ENCODE peak calls at places on chromosomes 2 and 18, in six cellular contexts. One of them, this sample, is unnamed.

GRCh38 chr18:58639237-58639636 is 10.3 kb upstream of the ALPK2 start:
- DNase-seq in AG04450: no peak
- DNase-seq in A549: no peak
- DNase-seq in upper lobe of right lung: no peak
- DNase-seq in uterus: no peak
- DNase-seq in tibial artery: no peak
- DNase-seq in this sample: no peak

GRCh38 chr2:240168546-240169361 is 28.3 kb upstream of the OTOS start:
- DNase-seq in uterus: no peak
- DNase-seq in AG04450: no peak
- DNase-seq in tibial artery: peak
- DNase-seq in A549: no peak
- DNase-seq in upper lobe of right lung: peak
- DNase-seq in this sample: no peak

GRCh38 chr2:56168163-56168562 is 15.6 kb upstream of the CCDC85A start:
- DNase-seq in tibial artery: no peak
- DNase-seq in upper lobe of right lung: no peak
- DNase-seq in uterus: no peak
- DNase-seq in AG04450: no peak
- DNase-seq in A549: no peak
- DNase-seq in this sample: no peak

GRCh38 chr18:26487437-26487836 is 60.9 kb downstream of the KCTD1 start:
- DNase-seq in tibial artery: no peak
- DNase-seq in uterus: no peak
- DNase-seq in AG04450: no peak
- DNase-seq in upper lobe of right lung: no peak
- DNase-seq in A549: peak
- DNase-seq in this sample: peak

GRCh38 chr18:2657788-2658458 is 2.4 kb downstream of the SMCHD1 start:
- DNase-seq in A549: no peak
- DNase-seq in AG04450: peak
- DNase-seq in tibial artery: no peak
- DNase-seq in upper lobe of right lung: no peak
- DNase-seq in uterus: no peak
- DNase-seq in this sample: no peak

GRCh38 chr2:91477731-91478672 is 2786.5 kb downstream of the RPIA start:
- DNase-seq in uterus: no peak
- DNase-seq in A549: no peak
- DNase-seq in AG04450: no peak
- DNase-seq in tibial artery: peak
- DNase-seq in upper lobe of right lung: peak
- DNase-seq in this sample: no peak

GRCh38 chr2:68225119-68225632 is 27.2 kb downstream of the PPP3R1 start:
- DNase-seq in A549: peak
- DNase-seq in tibial artery: no peak
- DNase-seq in uterus: no peak
- DNase-seq in upper lobe of right lung: no peak
- DNase-seq in AG04450: no peak
- DNase-seq in this sample: peak

GRCh38 chr2:7444614-7445013 is 527.4 kb downstream of the RNF144A start:
- DNase-seq in A549: no peak
- DNase-seq in uterus: no peak
- DNase-seq in AG04450: no peak
- DNase-seq in tibial artery: no peak
- DNase-seq in upper lobe of right lung: no peak
- DNase-seq in this sample: no peak

GRCh38 chr2:144438722-144439508 is 81.0 kb downstream of the ZEB2 start:
- DNase-seq in upper lobe of right lung: no peak
- DNase-seq in A549: no peak
- DNase-seq in tibial artery: no peak
- DNase-seq in AG04450: no peak
- DNase-seq in uterus: no peak
- DNase-seq in this sample: no peak

GRCh38 chr2:8170552-8170951 is 511.3 kb upstream of the ID2 start:
- DNase-seq in uterus: no peak
- DNase-seq in tibial artery: no peak
- DNase-seq in A549: no peak
- DNase-seq in AG04450: no peak
- DNase-seq in upper lobe of right lung: no peak
- DNase-seq in this sample: no peak

GRCh38 chr2:100412866-100413265 is 4.6 kb downstream of the CHST10 start:
- DNase-seq in uterus: no peak
- DNase-seq in tibial artery: no peak
- DNase-seq in A549: no peak
- DNase-seq in AG04450: no peak
- DNase-seq in upper lobe of right lung: no peak
- DNase-seq in this sample: no peak

GRCh38 chr2:11676640-11677039 is 6.6 kb upstream of the NTSR2 start:
- DNase-seq in upper lobe of right lung: peak
- DNase-seq in tibial artery: no peak
- DNase-seq in AG04450: no peak
- DNase-seq in uterus: peak
- DNase-seq in A549: peak
- DNase-seq in this sample: no peak

GRCh38 chr2:20326163-20326780 is 24.4 kb downstream of the PUM2 start:
- DNase-seq in tibial artery: no peak
- DNase-seq in upper lobe of right lung: no peak
- DNase-seq in AG04450: peak
- DNase-seq in A549: peak
- DNase-seq in uterus: peak
- DNase-seq in this sample: no peak

GRCh38 chr2:11310212-11310611 is 34.2 kb downstream of the ROCK2 start:
- DNase-seq in A549: no peak
- DNase-seq in upper lobe of right lung: no peak
- DNase-seq in tibial artery: no peak
- DNase-seq in uterus: no peak
- DNase-seq in AG04450: no peak
- DNase-seq in this sample: no peak

GRCh38 chr2:232113821-232114220 is 152.3 kb downstream of the DIS3L2 start:
- DNase-seq in upper lobe of right lung: no peak
- DNase-seq in AG04450: no peak
- DNase-seq in A549: no peak
- DNase-seq in tibial artery: no peak
- DNase-seq in uterus: no peak
- DNase-seq in this sample: no peak

GRCh38 chr2:102048465-102048864 is 56.7 kb downstream of the IL1R2 start:
- DNase-seq in AG04450: no peak
- DNase-seq in tibial artery: peak
- DNase-seq in A549: no peak
- DNase-seq in uterus: peak
- DNase-seq in upper lobe of right lung: no peak
- DNase-seq in this sample: no peak

GRCh38 chr2:131034122-131035051 is 58.9 kb downstream of the FAM168B start:
- DNase-seq in AG04450: no peak
- DNase-seq in upper lobe of right lung: no peak
- DNase-seq in uterus: no peak
- DNase-seq in tibial artery: peak
- DNase-seq in A549: no peak
- DNase-seq in this sample: no peak

GRCh38 chr18:76686737-76687231 is 135.6 kb upstream of the ZNF236 start:
- DNase-seq in A549: peak
- DNase-seq in AG04450: peak
- DNase-seq in tibial artery: peak
- DNase-seq in upper lobe of right lung: no peak
- DNase-seq in uterus: peak
- DNase-seq in this sample: peak

GRCh38 chr2:24908316-24908937 is 11.6 kb downstream of the ADCY3 start:
- DNase-seq in A549: no peak
- DNase-seq in tibial artery: peak
- DNase-seq in AG04450: no peak
- DNase-seq in uterus: no peak
- DNase-seq in upper lobe of right lung: no peak
- DNase-seq in this sample: no peak

GRCh38 chr2:40773291-40773690 is 321.4 kb upstream of the SLC8A1 start:
- DNase-seq in A549: no peak
- DNase-seq in upper lobe of right lung: no peak
- DNase-seq in uterus: no peak
- DNase-seq in AG04450: no peak
- DNase-seq in tibial artery: no peak
- DNase-seq in this sample: no peak

GRCh38 chr2:32947484-32948143 is 861 bp downstream of the LTBP1 start:
- DNase-seq in upper lobe of right lung: peak
- DNase-seq in AG04450: no peak
- DNase-seq in uterus: peak
- DNase-seq in tibial artery: peak
- DNase-seq in A549: peak
- DNase-seq in this sample: no peak

GRCh38 chr2:23606196-23606595 is 221.2 kb downstream of the KLHL29 start:
- DNase-seq in AG04450: no peak
- DNase-seq in uterus: no peak
- DNase-seq in upper lobe of right lung: no peak
- DNase-seq in A549: no peak
- DNase-seq in tibial artery: no peak
- DNase-seq in this sample: no peak

GRCh38 chr2:201661366-201661765 is 18.1 kb upstream of the TMEM237 start:
- DNase-seq in upper lobe of right lung: no peak
- DNase-seq in tibial artery: no peak
- DNase-seq in AG04450: no peak
- DNase-seq in A549: no peak
- DNase-seq in uterus: no peak
- DNase-seq in this sample: no peak

GRCh38 chr2:191321861-191322662 is 76.9 kb downstream of the MYO1B start:
- DNase-seq in upper lobe of right lung: no peak
- DNase-seq in AG04450: no peak
- DNase-seq in uterus: no peak
- DNase-seq in tibial artery: no peak
- DNase-seq in A549: no peak
- DNase-seq in this sample: no peak

GRCh38 chr2:226793615-226794014 is 6.0 kb downstream of the IRS1 start:
- DNase-seq in uterus: no peak
- DNase-seq in AG04450: no peak
- DNase-seq in A549: no peak
- DNase-seq in tibial artery: no peak
- DNase-seq in upper lobe of right lung: no peak
- DNase-seq in this sample: no peak

GRCh38 chr2:226796012-226796839 is 3.4 kb downstream of the IRS1 start:
- DNase-seq in uterus: peak
- DNase-seq in upper lobe of right lung: no peak
- DNase-seq in A549: no peak
- DNase-seq in AG04450: no peak
- DNase-seq in tibial artery: no peak
- DNase-seq in this sample: no peak

GRCh38 chr2:226795281-226796011 is 4.2 kb downstream of the IRS1 start:
- DNase-seq in upper lobe of right lung: peak
- DNase-seq in AG04450: no peak
- DNase-seq in A549: no peak
- DNase-seq in tibial artery: peak
- DNase-seq in uterus: peak
- DNase-seq in this sample: no peak

GRCh38 chr2:226794077-226794670 is 5.4 kb downstream of the IRS1 start:
- DNase-seq in A549: no peak
- DNase-seq in uterus: no peak
- DNase-seq in tibial artery: no peak
- DNase-seq in upper lobe of right lung: no peak
- DNase-seq in AG04450: no peak
- DNase-seq in this sample: no peak

GRCh38 chr2:226794751-226795171 is 4.9 kb downstream of the IRS1 start:
- DNase-seq in uterus: peak
- DNase-seq in AG04450: no peak
- DNase-seq in tibial artery: no peak
- DNase-seq in A549: no peak
- DNase-seq in upper lobe of right lung: no peak
- DNase-seq in this sample: no peak
- H3K4me3 ChIP-seq in uterus: peak
- H3K4me3 ChIP-seq in AG04450: peak
- H3K4me3 ChIP-seq in tibial artery: peak
- H3K4me3 ChIP-seq in A549: peak
- H3K4me3 ChIP-seq in upper lobe of right lung: peak
- H3K4me3 ChIP-seq in this sample: peak

GRCh38 chr2:219739866-219740440 is 112.5 kb downstream of the SLC4A3 start:
- DNase-seq in AG04450: no peak
- DNase-seq in A549: no peak
- DNase-seq in upper lobe of right lung: no peak
- DNase-seq in uterus: no peak
- DNase-seq in tibial artery: no peak
- DNase-seq in this sample: no peak
- TF ChIP-seq CTCF in AG04450: no peak
- TF ChIP-seq CTCF in A549: no peak
- TF ChIP-seq CTCF in upper lobe of right lung: no peak
- TF ChIP-seq CTCF in uterus: no peak
- TF ChIP-seq CTCF in tibial artery: no peak
- TF ChIP-seq CTCF in this sample: no peak

DNA sequence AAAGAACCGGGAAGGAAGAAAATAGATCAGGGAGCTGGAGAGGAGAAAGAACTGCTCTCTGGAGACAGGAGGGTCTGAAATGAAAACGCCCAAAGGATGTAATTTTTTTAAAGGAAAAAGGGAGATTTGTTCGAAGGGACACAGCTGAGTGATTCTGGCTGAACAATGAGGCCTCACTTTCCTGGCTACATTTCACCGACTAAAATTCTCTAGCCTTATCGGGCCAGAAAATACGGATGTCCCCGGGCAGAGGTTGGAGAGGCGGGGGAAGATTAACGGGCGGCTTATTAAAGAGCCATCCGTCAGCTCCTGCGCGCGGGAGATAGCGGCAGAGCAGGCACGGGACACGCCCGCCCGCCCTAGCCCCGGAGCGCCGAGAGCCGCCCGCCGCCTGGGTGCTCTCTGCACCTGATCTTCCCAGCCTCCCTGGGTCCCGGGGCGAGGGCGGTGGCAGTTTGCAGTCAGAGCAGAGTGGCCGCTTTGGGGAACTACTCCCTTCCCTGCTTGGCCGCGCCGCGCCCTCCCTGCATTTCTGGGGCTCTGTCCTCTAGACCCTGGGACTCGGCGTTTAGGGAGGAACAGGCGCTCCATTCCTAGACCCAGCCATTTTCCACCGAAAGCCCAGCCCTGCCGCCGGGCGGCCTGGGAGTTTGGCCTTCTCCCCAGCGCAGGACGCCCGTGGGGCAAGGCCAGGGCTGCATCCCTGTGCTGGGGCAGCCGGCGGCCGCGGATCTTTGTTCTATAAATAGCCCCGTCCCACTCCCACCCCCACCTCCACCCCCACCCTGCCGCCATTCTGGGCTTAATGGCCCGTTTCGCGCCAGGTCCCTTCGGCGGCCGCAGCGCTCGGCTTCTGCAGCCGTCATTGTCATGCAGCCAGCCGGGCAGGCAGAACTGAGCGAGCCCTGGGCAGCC is 6.5 kb downstream of the GAD1 start:
- DNase-seq in A549: no peak
- DNase-seq in tibial artery: no peak
- DNase-seq in uterus: no peak
- DNase-seq in upper lobe of right lung: no peak
- DNase-seq in AG04450: no peak
- DNase-seq in this sample: no peak
- H3K4me3 ChIP-seq in A549: peak
- H3K4me3 ChIP-seq in tibial artery: peak
- H3K4me3 ChIP-seq in uterus: peak
- H3K4me3 ChIP-seq in upper lobe of right lung: peak
- H3K4me3 ChIP-seq in AG04450: no peak
- H3K4me3 ChIP-seq in this sample: peak

DNA sequence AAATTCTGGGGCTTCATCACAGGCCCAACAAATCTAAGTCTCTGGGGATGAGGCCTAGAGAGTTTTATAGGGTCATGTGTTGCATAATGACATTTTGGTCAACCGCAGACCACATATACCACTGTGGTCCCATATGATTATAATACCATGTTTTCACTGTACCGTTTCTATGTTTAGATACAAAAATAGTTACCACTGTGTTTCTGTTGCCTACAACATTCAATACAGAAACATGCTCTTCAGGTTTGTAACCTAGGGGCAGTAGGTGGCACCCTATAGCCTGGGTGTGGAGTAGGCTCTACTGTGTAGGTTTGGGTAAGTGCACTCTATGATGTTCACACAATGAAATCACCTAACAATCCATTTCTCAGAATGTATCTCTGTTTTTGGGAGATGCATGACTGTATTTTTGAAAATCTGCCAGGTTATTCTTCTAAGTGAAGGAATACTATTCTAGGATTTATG is 485.2 kb downstream of the PTPRM start:
- DNase-seq in tibial artery: no peak
- DNase-seq in upper lobe of right lung: no peak
- DNase-seq in AG04450: no peak
- DNase-seq in uterus: no peak
- DNase-seq in A549: no peak
- DNase-seq in this sample: no peak
- TF ChIP-seq CTCF in tibial artery: no peak
- TF ChIP-seq CTCF in upper lobe of right lung: no peak
- TF ChIP-seq CTCF in AG04450: no peak
- TF ChIP-seq CTCF in uterus: no peak
- TF ChIP-seq CTCF in A549: peak
- TF ChIP-seq CTCF in this sample: peak